ENCODE peak calls at places on chromosomes 1 and 21, in nine cellular contexts. F is Panc1; P is aorta; T is CD8-positive, alpha-beta memory T cell; Q is A673; E is CD4-positive, alpha-beta T cell; U is RWPE2; B is transverse colon; D is left ventricle myocardium inferior. W is an unnamed sample.

GRCh38 chr1:55816456-55816794 is 601.3 kb upstream of the USP24 start:
- DNase-seq in U (no peak), F (no peak), P (no peak), D (no peak), T (no peak), Q (no peak), E (no peak), B (no peak), W (no peak)

GRCh38 chr21:29888437-29888836 is 51.4 kb downstream of the GRIK1 start:
- DNase-seq in T (no peak), F (no peak), Q (peak; percentile 12), P (no peak), E (no peak), B (no peak), D (no peak), U (no peak), W (no peak)

GRCh38 chr1:41902125-41902524 is 16.6 kb downstream of the HIVEP3 start:
- DNase-seq in E (no peak), U (no peak), F (no peak), Q (no peak), P (no peak), T (no peak), B (no peak), D (no peak), W (no peak)

GRCh38 chr1:243559575-243560172 is 290.4 kb downstream of the AKT3 start:
- DNase-seq in E (no peak), B (no peak), U (no peak), T (no peak), F (peak; percentile 25), Q (no peak), P (no peak), D (no peak), W (no peak)

GRCh38 chr1:98121661-98122060 is 200.8 kb upstream of the DPYD start:
- DNase-seq in D (no peak), F (no peak), Q (no peak), P (no peak), E (no peak), T (no peak), B (no peak), U (no peak), W (no peak)

GRCh38 chr1:228876187-228876586 is 140.9 kb downstream of the RHOU start:
- DNase-seq in F (no peak), T (no peak), B (no peak), E (no peak), D (no peak), Q (no peak), P (no peak), U (no peak), W (peak; percentile 49)

GRCh38 chr21:34639882-34640788 is 25.2 kb upstream of the RCAN1 start:
- DNase-seq in T (no peak), P (no peak), D (no peak), U (no peak), Q (no peak), E (peak; percentile 2), F (no peak), B (no peak), W (no peak)

GRCh38 chr1:236148471-236148847 is 6.1 kb downstream of the GPR137B start:
- DNase-seq in Q (no peak), U (no peak), D (no peak), P (no peak), F (no peak), B (no peak), T (no peak), E (no peak), W (no peak)

GRCh38 chr21:41258617-41259016 is 58.0 kb upstream of the FAM3B start:
- DNase-seq in B (no peak), D (no peak), P (no peak), T (no peak), F (no peak), Q (no peak), U (no peak), E (no peak), W (no peak)

GRCh38 chr21:14543983-14544382 is 2.1 kb downstream of the SAMSN1 start:
- DNase-seq in B (no peak), D (no peak), F (no peak), P (no peak), T (no peak), Q (no peak), E (no peak), U (no peak), W (no peak)

GRCh38 chr1:22142315-22143064 is 407 bp downstream of the WNT4 start:
- DNase-seq in E (no peak), P (no peak), D (no peak), Q (no peak), U (no peak), T (no peak), F (no peak), B (peak; percentile 28), W (no peak)

GRCh38 chr1:235708390-235708962 is 58.9 kb upstream of the GNG4 start:
- DNase-seq in D (no peak), T (no peak), F (peak; percentile 89), E (no peak), P (no peak), Q (no peak), B (no peak), U (peak; percentile 38), W (no peak)

GRCh38 chr1:246519514-246519913 is 12.4 kb upstream of the SMYD3 start:
- DNase-seq in Q (no peak), B (no peak), T (no peak), U (no peak), F (no peak), E (no peak), P (no peak), D (no peak), W (no peak)
- H3K9me3 ChIP-seq in Q (peaks cover 26% of the 10 kb centered on the region), B (peaks cover 23% of the 10 kb centered on the region), T (peaks cover 13% of the 10 kb centered on the region), U (peaks cover 1% of the 10 kb centered on the region), F (peaks cover 4% of the 10 kb centered on the region), E (peaks cover 24% of the 10 kb centered on the region), P (peaks cover 3% of the 10 kb centered on the region), D (peaks cover 30% of the 10 kb centered on the region), W (peaks cover 37% of the 10 kb centered on the region)

GRCh38 chr1:171740356-171740863 is 1.5 kb downstream of the VAMP4 start:
- DNase-seq in F (no peak), T (no peak), U (no peak), B (no peak), D (no peak), E (no peak), Q (no peak), P (no peak), W (no peak)
- H3K27ac ChIP-seq in F (no peak overlapping the region), T (peak overlapping the region; percentile 9), U (peak overlapping the region; percentile 86), B (no peak overlapping the region), D (no peak overlapping the region), E (no peak overlapping the region), Q (peak overlapping the region; percentile 43), P (no peak overlapping the region), W (no peak overlapping the region)

GRCh38 chr21:26756491-26757159 is 88.6 kb downstream of the ADAMTS1 start:
- DNase-seq in T (no peak), U (no peak), P (no peak), D (no peak), F (no peak), Q (no peak), B (no peak), E (no peak), W (no peak)

GRCh38 chr21:26758083-26758861 is 86.9 kb downstream of the ADAMTS1 start:
- DNase-seq in T (no peak), B (no peak), E (no peak), Q (no peak), F (no peak), D (no peak), P (no peak), U (no peak), W (no peak)

GRCh38 chr21:26761174-26761915 is 83.9 kb downstream of the ADAMTS1 start:
- DNase-seq in U (no peak), F (no peak), D (no peak), P (no peak), B (no peak), E (no peak), T (no peak), Q (no peak), W (no peak)

GRCh38 chr21:26754853-26755252 is 90.4 kb downstream of the ADAMTS1 start:
- DNase-seq in T (no peak), P (no peak), F (no peak), B (no peak), D (no peak), Q (no peak), U (no peak), E (no peak), W (no peak)

DNA sequence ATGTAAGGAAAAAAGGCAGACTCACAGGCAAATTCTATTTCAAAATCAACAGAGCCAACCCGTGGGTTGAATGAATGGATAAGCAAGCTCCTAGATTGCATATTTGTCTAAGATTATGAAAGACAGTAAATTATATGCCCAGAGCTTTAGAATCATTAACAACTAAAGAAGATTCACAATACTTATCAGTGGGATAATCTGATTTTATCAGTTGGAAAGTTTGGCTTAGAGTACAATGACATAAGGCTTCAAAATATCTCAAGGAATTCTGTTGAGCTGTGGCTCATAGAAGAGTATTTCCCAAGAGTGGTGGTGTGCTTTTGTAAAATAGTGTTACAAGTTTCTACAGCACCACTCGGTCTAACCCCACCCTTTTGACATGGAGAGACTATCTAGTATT is 85.5 kb downstream of the ADAMTS1 start:
- DNase-seq in D (no peak), U (no peak), T (no peak), F (no peak), P (no peak), E (no peak), Q (no peak), B (no peak), W (no peak)
- H3K9me3 ChIP-seq in D (no peaks in the 10 kb centered on the region), U (no peaks in the 10 kb centered on the region), T (no peaks in the 10 kb centered on the region), F (no peaks in the 10 kb centered on the region), P (no peaks in the 10 kb centered on the region), E (no peaks in the 10 kb centered on the region), Q (no peaks in the 10 kb centered on the region), B (no peaks in the 10 kb centered on the region), W (no peaks in the 10 kb centered on the region)

GRCh38 chr1:48683878-48684277 is 92.8 kb downstream of the BEND5 start:
- DNase-seq in T (no peak), P (no peak), B (no peak), D (no peak), Q (no peak), U (no peak), F (no peak), E (no peak), W (no peak)
- H3K27ac ChIP-seq in T (no peak overlapping the region), P (peak overlapping the region; percentile 96), B (no peak overlapping the region), D (no peak overlapping the region), Q (no peak overlapping the region), U (no peak overlapping the region), F (no peak overlapping the region), E (no peak overlapping the region), W (no peak overlapping the region)

W was measured in spleen.